ENCODE peak calls at places on chromosomes 2 and 18, in six cellular contexts. E is trophoblast cell, H is H1, M is neuronal stem cell, B is mesendoderm, D is mesenchymal stem cell. I is an unnamed sample.

GRCh38 chr18:26574958-26575864 is 26.9 kb upstream of the KCTD1 start:
- DNase-seq in E (no peak), H (peak; percentile 62), M (peak; percentile 37), B (peak; percentile 82), D (peak; percentile 60), I (peak; percentile 46)

GRCh38 chr2:74201596-74201995 is 3.2 kb downstream of the MTHFD2 start:
- DNase-seq in E (no peak), H (no peak), M (no peak), B (no peak), D (peak; percentile 33), I (peak; percentile 66)

GRCh38 chr2:86201951-86202692 is 2.9 kb downstream of the MRPL35 start:
- DNase-seq in E (no peak), H (no peak), M (no peak), B (peak; percentile 35), D (peak; percentile 43), I (no peak)

GRCh38 chr18:47343291-47343690 is 91.8 kb upstream of the SKOR2 start:
- DNase-seq in E (no peak), H (no peak), M (no peak), B (no peak), D (no peak), I (no peak)

GRCh38 chr2:97730245-97730644 is 16.9 kb downstream of the ZAP70 start:
- DNase-seq in E (no peak), H (no peak), M (no peak), B (no peak), D (peak; percentile 28), I (peak; percentile 13)

GRCh38 chr2:206831442-206831995 is 66.1 kb downstream of the FASTKD2 start:
- DNase-seq in E (no peak), H (no peak), M (no peak), B (peak; percentile 18), D (no peak), I (no peak)

GRCh38 chr2:37318401-37318800 is 6.2 kb downstream of the PRKD3 start:
- DNase-seq in E (no peak), H (no peak), M (no peak), B (no peak), D (peak; percentile 71), I (peak; percentile 96)

GRCh38 chr2:229780856-229781773 is 66.8 kb upstream of the DNER start:
- DNase-seq in E (peak; percentile 5), H (no peak), M (peak; percentile 45), B (peak; percentile 71), D (peak; percentile 66), I (peak; percentile 77)

GRCh38 chr2:33535409-33535808 is 59.0 kb downstream of the RASGRP3 start:
- DNase-seq in E (no peak), H (no peak), M (no peak), B (no peak), D (peak; percentile 39), I (no peak)

GRCh38 chr2:45823723-45824206 is 172.3 kb downstream of the PRKCE start:
- DNase-seq in E (no peak), H (no peak), M (no peak), B (no peak), D (no peak), I (no peak)

GRCh38 chr2:62539892-62540785 is 34.1 kb upstream of the TMEM17 start:
- DNase-seq in E (peak; percentile 7), H (no peak), M (no peak), B (no peak), D (no peak), I (no peak)

GRCh38 chr18:6629635-6630140 is 99.8 kb upstream of the ARHGAP28 start:
- DNase-seq in E (peak; percentile 49), H (no peak), M (no peak), B (no peak), D (no peak), I (peak; percentile 88)

GRCh38 chr2:1649871-1650473 is 94.3 kb downstream of the PXDN start:
- DNase-seq in E (no peak), H (no peak), M (no peak), B (no peak), D (no peak), I (no peak)

GRCh38 chr2:27271631-27272340 is 3.4 kb upstream of the DNAJC5G start:
- DNase-seq in E (no peak), H (no peak), M (no peak), B (peak; percentile 83), D (no peak), I (no peak)

DNA sequence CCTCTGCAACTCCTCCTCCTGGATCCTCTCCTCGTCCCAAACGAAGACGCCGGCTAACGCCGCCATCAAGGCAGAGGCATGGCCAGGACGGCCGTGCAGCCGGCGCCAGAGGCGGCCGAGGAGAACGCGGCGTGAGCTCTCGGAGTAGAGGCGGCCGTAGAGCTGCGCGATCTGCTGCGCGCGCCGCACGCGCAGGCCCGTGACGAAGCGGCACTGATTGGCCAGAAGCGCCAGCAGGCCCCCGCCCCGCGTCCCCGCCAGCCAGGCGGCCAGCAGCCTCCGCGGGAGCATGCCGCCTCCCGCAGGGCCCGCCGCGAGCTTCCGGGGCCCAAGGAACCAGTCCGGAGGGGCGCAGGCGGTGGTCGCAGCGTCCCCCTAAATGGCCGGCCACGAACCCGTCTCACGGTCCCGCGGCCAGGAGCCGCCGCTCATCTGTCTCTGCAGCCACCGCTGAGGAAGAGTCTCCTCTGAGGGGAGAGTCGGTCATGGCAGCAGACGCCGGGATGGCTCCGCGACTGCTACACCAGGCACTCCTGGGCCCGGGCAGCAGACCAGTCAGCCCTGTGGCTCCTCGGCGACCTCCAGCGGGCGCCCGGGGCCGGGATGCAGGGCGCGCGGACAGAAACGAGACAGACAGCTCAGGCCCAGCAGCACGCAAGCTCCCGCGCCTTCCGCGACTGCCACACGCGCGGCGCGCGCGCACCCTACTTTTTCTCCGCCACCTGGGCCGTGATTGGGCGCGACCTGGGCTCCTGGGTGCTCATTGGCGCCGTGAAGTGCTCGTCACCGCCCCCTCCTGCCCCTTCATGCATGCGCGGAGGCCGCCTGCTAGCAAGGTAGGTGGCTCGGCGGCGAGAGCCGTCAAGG is at the start of gene STARD7:
- DNase-seq in E (peak; percentile 98), H (peak; percentile 93), M (peak; percentile 97), B (peak; percentile 99), D (peak; percentile 97), I (peak; percentile 97)
- H3K18ac ChIP-seq in E (peak within 1 kb of the TSS; percentile 92), H (peak within 1 kb of the TSS; percentile 97), M (peak within 1 kb of the TSS; percentile 99), B (peak within 1 kb of the TSS; percentile 84), D (peak within 1 kb of the TSS; percentile 92), I (no peak within 1 kb of the TSS)

DNA sequence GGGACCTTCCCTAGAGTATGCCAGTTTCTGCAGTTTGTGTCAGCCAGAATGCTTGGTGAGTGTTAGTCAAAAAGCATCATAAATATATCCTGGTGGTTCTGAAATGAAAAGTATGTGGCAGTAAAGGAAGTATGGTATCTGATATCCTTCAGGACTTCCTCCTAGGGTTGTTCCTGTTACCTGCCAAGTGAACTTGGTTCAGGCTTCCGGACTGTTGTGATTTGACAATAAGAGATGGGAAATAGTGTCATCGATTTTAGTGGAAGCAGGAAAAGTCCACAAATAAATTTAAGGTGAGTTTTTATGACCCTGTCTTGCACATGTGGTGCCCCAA is 2.0 kb downstream of the TANC1 start:
- DNase-seq in E (no peak), H (no peak), M (no peak), B (no peak), D (no peak), I (no peak)
- H3K4me3 ChIP-seq in E (no peak overlapping the region), H (peak overlapping the region; percentile 87), M (peak overlapping the region; percentile 82), B (no peak overlapping the region), D (peak overlapping the region; percentile 82), I (peak overlapping the region; percentile 87)

DNA sequence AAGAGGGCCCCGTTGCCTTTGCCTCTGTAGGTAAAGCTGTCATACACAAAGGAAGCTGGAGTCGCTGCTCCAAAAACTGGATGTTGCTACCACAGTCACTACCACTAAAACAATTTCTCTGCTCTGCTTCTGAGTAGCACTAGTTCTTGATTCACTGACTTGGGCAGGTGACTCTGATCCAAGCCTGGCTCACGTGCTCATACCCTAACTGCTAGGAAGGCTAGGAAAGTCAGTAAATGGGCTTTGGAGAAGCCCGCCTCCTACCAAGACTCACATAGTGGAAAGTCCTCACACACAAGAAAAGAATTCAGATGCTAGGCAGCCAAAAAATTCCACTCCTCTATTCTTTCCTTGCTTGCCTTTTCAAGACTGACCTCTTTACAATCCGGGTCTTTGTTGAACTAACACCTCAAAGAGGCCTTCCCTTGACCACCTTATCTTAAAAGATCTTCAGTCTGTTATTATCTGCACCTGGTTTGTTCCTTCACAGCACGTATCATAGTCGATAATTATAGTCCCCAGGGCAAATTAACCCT is 11.4 kb upstream of the DYNC1I2 start:
- DNase-seq in E (peak; percentile 63), H (no peak), M (peak; percentile 26), B (peak; percentile 27), D (no peak), I (no peak)
- H3K18ac ChIP-seq in E (no peak overlapping the region), H (no peak overlapping the region), M (peak overlapping the region; percentile 16), B (no peak overlapping the region), D (no peak overlapping the region), I (no peak overlapping the region)

DNA sequence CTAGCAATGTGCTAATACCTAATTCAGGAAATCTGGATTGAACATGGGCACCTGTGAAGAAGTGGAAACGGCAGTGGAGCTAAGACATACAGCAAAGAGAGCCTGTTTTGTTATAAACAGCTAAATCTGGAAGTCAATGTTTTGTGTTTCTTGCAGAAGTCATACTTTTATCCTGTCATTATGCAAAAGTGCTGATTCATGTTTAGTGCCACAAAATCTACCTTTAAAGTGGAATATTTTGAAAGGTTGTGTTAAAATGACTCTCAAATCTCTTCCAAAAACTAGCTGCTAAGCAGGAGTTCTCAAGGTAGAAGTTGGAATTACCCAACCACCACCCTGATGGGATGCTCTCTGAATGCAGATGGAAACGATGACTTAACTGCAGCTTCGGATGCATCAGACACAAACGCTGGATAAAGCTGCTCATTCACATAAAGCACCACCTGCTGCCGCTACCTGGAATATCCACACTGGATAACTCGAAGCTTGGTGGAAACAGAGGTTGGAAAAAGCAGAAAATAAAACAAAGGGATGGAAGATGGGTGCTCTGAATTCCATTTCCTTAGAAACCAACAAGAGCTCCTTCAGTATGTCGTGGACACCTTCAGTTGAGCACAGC is 132.6 kb upstream of the ZNF236 start:
- DNase-seq in E (no peak), H (no peak), M (no peak), B (peak; percentile 22), D (no peak), I (no peak)
- H3K4me3 ChIP-seq in E (no peak overlapping the region), H (no peak overlapping the region), M (no peak overlapping the region), B (no peak overlapping the region), D (no peak overlapping the region), I (no peak overlapping the region)

GRCh38 chr2:95311821-95312542 is 14.8 kb downstream of the KCNIP3 start:
- DNase-seq in E (no peak), H (no peak), M (no peak), B (no peak), D (no peak), I (no peak)
- H3K18ac ChIP-seq in E (no peak overlapping the region), H (no peak overlapping the region), M (peak overlapping the region; percentile 62), B (no peak overlapping the region), D (no peak overlapping the region), I (no peak overlapping the region)

DNA sequence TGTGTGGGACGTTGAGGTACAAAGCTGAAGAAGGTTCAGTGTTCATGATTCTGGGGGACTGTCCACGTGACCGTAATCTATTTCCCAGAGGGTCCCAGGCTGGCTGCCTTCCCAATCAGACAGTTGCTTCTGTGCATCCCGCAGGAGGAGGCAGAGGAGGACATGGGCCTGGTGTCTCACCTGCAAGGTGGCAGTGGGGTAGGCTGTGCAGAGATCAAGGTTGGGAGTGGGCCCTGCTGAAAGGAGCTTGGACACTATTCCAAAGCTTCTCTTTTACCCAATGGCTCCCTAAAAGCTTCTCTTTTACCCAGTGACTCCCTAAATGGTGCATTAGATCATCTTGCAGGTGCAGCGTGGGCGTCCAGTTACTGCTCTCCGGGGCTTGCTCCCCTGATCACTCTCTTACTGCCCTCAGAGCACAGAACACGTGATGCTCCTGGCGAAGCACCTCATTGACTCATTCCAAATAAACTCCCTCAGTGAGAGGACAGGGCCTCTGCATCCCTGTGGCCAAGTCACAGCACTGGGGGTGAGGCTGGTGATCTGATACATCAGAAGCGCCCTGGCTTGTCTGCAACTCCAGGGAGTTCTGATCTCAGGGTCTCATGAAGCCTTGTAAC is 41.5 kb downstream of the RNF144A start:
- DNase-seq in E (no peak), H (no peak), M (no peak), B (no peak), D (no peak), I (no peak)
- H3K4me3 ChIP-seq in E (no peak overlapping the region), H (no peak overlapping the region), M (no peak overlapping the region), B (no peak overlapping the region), D (no peak overlapping the region), I (no peak overlapping the region)

I was measured in IMR-90.